ENCODE peak calls at places on chromosomes 11 and 22, in seven cellular contexts. P is IMR-90, G is fibroblast of lung, J is foreskin fibroblast, M is body of pancreas, I is psoas muscle, Z is AG10803. Q is an unnamed sample.

GRCh38 chr11:6410695-6411430 is 8.0 kb downstream of the APBB1 start:
- DNase-seq in P (no peak), G (no peak), J (no peak), M (no peak), I (no peak), Z (no peak), Q (no peak)

GRCh38 chr11:5940748-5941147 is 1.3 kb upstream of the OR56A3 start:
- DNase-seq in P (no peak), G (no peak), J (no peak), M (no peak), I (no peak), Z (no peak), Q (no peak)

GRCh38 chr22:29148036-29148435 is 57.7 kb upstream of the EMID1 start:
- DNase-seq in P (no peak), G (no peak), J (no peak), M (no peak), I (no peak), Z (no peak), Q (no peak)

GRCh38 chr11:31800398-31801265 is 10.5 kb downstream of the PAX6 start:
- DNase-seq in P (no peak), G (no peak), J (no peak), M (no peak), I (no peak), Z (no peak), Q (no peak)

GRCh38 chr22:43198936-43199335 is 12.0 kb upstream of the TTLL12 start:
- DNase-seq in P (no peak), G (no peak), J (peak; percentile 29), M (no peak), I (no peak), Z (no peak), Q (no peak)

GRCh38 chr11:116509566-116509965 is 263.2 kb downstream of the BUD13 start:
- DNase-seq in P (no peak), G (no peak), J (no peak), M (no peak), I (no peak), Z (no peak), Q (no peak)

GRCh38 chr22:37742374-37743092 is 45.7 kb downstream of the TRIOBP start:
- DNase-seq in P (peak; percentile 91), G (peak; percentile 90), J (peak; percentile 94), M (no peak), I (peak; percentile 60), Z (peak; percentile 86), Q (no peak)

GRCh38 chr11:74611369-74611861 is 19.0 kb downstream of the POLD3 start:
- DNase-seq in P (peak; percentile 87), G (peak; percentile 70), J (peak; percentile 63), M (no peak), I (no peak), Z (peak; percentile 95), Q (peak; percentile 42)

GRCh38 chr11:33507967-33508366 is 192.7 kb downstream of the C11orf91 start:
- DNase-seq in P (peak; percentile 53), G (no peak), J (peak; percentile 76), M (peak; percentile 43), I (no peak), Z (peak; percentile 55), Q (no peak)

GRCh38 chr11:22703040-22703439 is 36.6 kb downstream of the GAS2 start:
- DNase-seq in P (peak; percentile 77), G (peak; percentile 88), J (peak; percentile 20), M (peak; percentile 57), I (no peak), Z (peak; percentile 32), Q (no peak)

GRCh38 chr11:30348035-30348434 is 25.1 kb downstream of the ARL14EP start:
- DNase-seq in P (no peak), G (no peak), J (no peak), M (no peak), I (no peak), Z (no peak), Q (no peak)

GRCh38 chr22:47543447-47543846 is 781.0 kb downstream of the TBC1D22A start:
- DNase-seq in P (no peak), G (no peak), J (no peak), M (no peak), I (no peak), Z (no peak), Q (no peak)

GRCh38 chr11:14713518-14714244 is 70.1 kb downstream of the PDE3B start:
- DNase-seq in P (no peak), G (no peak), J (no peak), M (no peak), I (no peak), Z (no peak), Q (peak; percentile 73)

GRCh38 chr22:47373648-47374272 is 611.3 kb downstream of the TBC1D22A start:
- DNase-seq in P (no peak), G (no peak), J (no peak), M (no peak), I (no peak), Z (no peak), Q (no peak)

GRCh38 chr11:64357904-64358535 is 942 bp upstream of the RPS6KA4 start:
- DNase-seq in P (no peak), G (peak; percentile 18), J (peak; percentile 43), M (no peak), I (no peak), Z (no peak), Q (no peak)

GRCh38 chr11:63951779-63952536 is 13.2 kb downstream of the NAA40 start:
- DNase-seq in P (no peak), G (no peak), J (no peak), M (no peak), I (no peak), Z (no peak), Q (peak; percentile 83)

GRCh38 chr11:1827095-1827797 is 7.5 kb upstream of the SYT8 start:
- DNase-seq in P (peak; percentile 65), G (peak; percentile 90), J (peak; percentile 83), M (peak; percentile 90), I (peak; percentile 28), Z (peak; percentile 89), Q (no peak)

GRCh38 chr22:42343551-42344081 is 73.2 kb upstream of the TCF20 start:
- DNase-seq in P (no peak), G (peak; percentile 15), J (peak; percentile 37), M (peak; percentile 24), I (no peak), Z (no peak), Q (no peak)

DNA sequence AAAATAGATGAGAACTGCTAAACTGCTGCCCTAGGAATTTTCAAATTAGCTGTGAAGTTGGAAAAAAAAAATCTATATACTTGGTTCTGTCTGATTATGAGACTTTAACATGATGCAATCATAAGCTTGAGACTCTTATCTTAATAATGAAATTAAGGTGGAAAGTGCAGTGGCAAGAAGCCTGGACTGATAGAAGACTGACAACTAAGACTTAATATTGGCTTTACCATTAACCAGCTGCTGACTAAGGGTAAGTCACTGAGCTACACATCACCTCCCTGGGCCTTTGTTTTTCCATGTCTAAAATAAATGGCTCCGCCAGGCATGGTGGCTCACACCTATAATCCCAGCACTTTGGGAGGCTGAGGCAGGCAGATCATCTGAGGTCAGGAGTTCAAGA is 56.9 kb downstream of the SLC35F2 start:
- DNase-seq in P (no peak), G (no peak), J (no peak), M (no peak), I (no peak), Z (no peak), Q (no peak)
- H3K4me3 ChIP-seq in P (no peak overlapping the region), G (no peak overlapping the region), J (no peak overlapping the region), M (no peak overlapping the region), I (no peak overlapping the region), Z (no peak overlapping the region), Q (no peak overlapping the region)

DNA sequence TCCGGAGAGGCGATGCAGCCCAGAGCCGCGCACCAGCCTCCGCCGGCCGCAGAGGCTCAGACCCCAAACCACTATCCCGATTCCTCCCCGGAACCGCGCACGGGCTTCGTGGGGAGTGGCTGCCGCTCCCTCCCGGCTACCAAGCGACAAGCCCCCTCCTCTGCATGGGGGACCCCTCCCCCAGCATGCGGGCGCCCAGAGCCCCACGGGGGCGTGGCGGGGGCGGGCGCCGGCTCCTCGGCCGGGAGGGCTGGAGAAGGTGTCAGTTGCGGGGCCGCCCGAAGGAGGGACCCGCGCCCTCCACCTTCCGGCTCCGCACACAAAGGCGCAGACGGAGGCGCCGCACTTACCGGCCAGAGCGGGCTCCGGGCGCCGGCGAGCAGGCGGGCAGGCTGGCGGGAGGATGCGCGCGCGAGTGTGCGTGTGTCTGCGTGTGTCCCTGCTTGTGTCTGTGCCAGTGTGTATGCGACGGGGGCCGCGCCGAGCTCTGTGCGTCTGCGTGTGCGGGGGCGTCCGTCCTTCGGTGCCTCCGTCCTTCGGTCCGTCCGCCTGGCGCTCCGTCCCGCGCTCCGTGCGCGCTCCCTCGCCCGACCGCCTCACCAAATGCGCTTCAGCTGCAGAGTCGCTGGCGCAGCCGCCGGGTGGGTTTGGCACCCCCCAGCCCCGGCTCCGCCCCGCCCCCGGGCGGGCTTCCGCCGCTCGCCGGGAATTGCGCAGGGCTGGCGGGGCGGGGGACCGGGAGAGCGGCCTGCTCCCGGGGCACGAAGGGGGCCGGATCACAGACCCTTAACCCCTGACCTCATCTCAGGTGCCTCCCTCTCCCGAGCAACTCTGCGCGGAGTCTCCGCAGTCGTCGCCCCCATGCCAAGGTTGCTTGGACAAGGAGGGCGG is at the start of gene PTPN5:
- DNase-seq in P (no peak), G (peak; percentile 22), J (peak; percentile 36), M (no peak), I (no peak), Z (no peak), Q (no peak)
- H3K4me3 ChIP-seq in P (no peak within 1 kb of the TSS), G (no peak within 1 kb of the TSS), J (peak within 1 kb of the TSS; percentile 17), M (peak within 1 kb of the TSS; percentile 5), I (peak within 1 kb of the TSS; percentile 59), Z (no peak within 1 kb of the TSS), Q (no peak within 1 kb of the TSS)

GRCh38 chr11:121721448-121721847 is 268.7 kb upstream of the SORL1-AS1 start:
- DNase-seq in P (no peak), G (no peak), J (no peak), M (no peak), I (no peak), Z (no peak), Q (no peak)

GRCh38 chr11:121717296-121717695 is 264.5 kb upstream of the SORL1-AS1 start:
- DNase-seq in P (no peak), G (no peak), J (peak; percentile 49), M (no peak), I (no peak), Z (peak; percentile 33), Q (no peak)

GRCh38 chr11:121723261-121723741 is 270.5 kb upstream of the SORL1-AS1 start:
- DNase-seq in P (no peak), G (peak; percentile 60), J (peak; percentile 49), M (peak; percentile 15), I (no peak), Z (peak; percentile 49), Q (no peak)

GRCh38 chr11:121722431-121723256 is 269.9 kb upstream of the SORL1-AS1 start:
- DNase-seq in P (peak; percentile 89), G (peak; percentile 96), J (peak; percentile 93), M (peak; percentile 82), I (peak; percentile 68), Z (peak; percentile 86), Q (no peak)

GRCh38 chr11:121721961-121722360 is 269.2 kb upstream of the SORL1-AS1 start:
- DNase-seq in P (no peak), G (no peak), J (no peak), M (peak; percentile 9), I (no peak), Z (no peak), Q (no peak)
- H3K4me3 ChIP-seq in P (no peak overlapping the region), G (peak overlapping the region; percentile 44), J (peak overlapping the region; percentile 47), M (no peak overlapping the region), I (peak overlapping the region; percentile 61), Z (peak overlapping the region; percentile 63), Q (no peak overlapping the region)

DNA sequence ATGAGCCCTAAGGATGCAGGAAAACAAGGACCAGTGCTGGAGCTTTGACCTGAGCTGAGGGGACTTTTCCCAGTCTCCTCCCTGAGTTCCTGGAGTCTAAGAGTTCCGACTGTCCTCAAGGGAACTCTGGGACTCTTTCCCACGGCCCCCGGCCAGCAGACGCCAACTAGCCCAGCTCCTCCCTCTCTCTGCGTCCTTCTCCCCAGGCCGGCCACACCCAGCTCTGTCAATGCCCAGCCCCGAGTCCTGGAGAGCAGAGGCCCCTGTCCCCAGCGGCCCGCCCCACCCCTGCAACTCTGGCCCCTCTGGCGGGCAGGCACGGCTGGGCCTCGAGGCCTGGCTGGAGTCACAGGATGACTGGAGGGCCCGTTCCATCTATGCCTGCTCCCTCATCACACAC is 29.8 kb downstream of the NECTIN1 start:
- DNase-seq in P (no peak), G (no peak), J (peak; percentile 30), M (peak; percentile 80), I (peak; percentile 65), Z (peak; percentile 33), Q (no peak)
- H3K4me3 ChIP-seq in P (no peak overlapping the region), G (no peak overlapping the region), J (no peak overlapping the region), M (no peak overlapping the region), I (no peak overlapping the region), Z (no peak overlapping the region), Q (no peak overlapping the region)